ENCODE peak calls at places on chromosomes 7 and 10, in nine cellular contexts. One of them, this sample, is unnamed.

GRCh38 chr7:6642239-6642839 is 5.2 kb downstream of the ZNF316 start:
- DNase-seq in occipital lobe: no peak
- DNase-seq in tibial artery: peak
- DNase-seq in dermis blood vessel endothelial cell: no peak
- DNase-seq in NCI-H2171 treated with DMSO at 0.1 percent for 48 hours: no peak
- DNase-seq in HTR-8/SVneo: no peak
- DNase-seq in NCI-H748 treated with DMSO at 0.1 percent for 48 hours: no peak
- DNase-seq in naive thymus-derived CD8-positive, alpha-beta T cell: no peak
- DNase-seq in GM19239: no peak
- DNase-seq in this sample: no peak

GRCh38 chr7:130831817-130832481 is 97.9 kb upstream of the KLF14 start:
- DNase-seq in occipital lobe: no peak
- DNase-seq in tibial artery: no peak
- DNase-seq in dermis blood vessel endothelial cell: peak
- DNase-seq in NCI-H2171 treated with DMSO at 0.1 percent for 48 hours: peak
- DNase-seq in HTR-8/SVneo: peak
- DNase-seq in NCI-H748 treated with DMSO at 0.1 percent for 48 hours: peak
- DNase-seq in naive thymus-derived CD8-positive, alpha-beta T cell: no peak
- DNase-seq in GM19239: peak
- DNase-seq in this sample: no peak

GRCh38 chr7:1914321-1914720 is 244.2 kb downstream of the ELFN1 start:
- DNase-seq in occipital lobe: no peak
- DNase-seq in tibial artery: no peak
- DNase-seq in dermis blood vessel endothelial cell: no peak
- DNase-seq in NCI-H2171 treated with DMSO at 0.1 percent for 48 hours: no peak
- DNase-seq in HTR-8/SVneo: no peak
- DNase-seq in NCI-H748 treated with DMSO at 0.1 percent for 48 hours: no peak
- DNase-seq in naive thymus-derived CD8-positive, alpha-beta T cell: no peak
- DNase-seq in GM19239: no peak
- DNase-seq in this sample: no peak

GRCh38 chr7:46557295-46557711 is 636.2 kb upstream of the IGFBP3 start:
- DNase-seq in occipital lobe: no peak
- DNase-seq in tibial artery: no peak
- DNase-seq in dermis blood vessel endothelial cell: no peak
- DNase-seq in NCI-H2171 treated with DMSO at 0.1 percent for 48 hours: no peak
- DNase-seq in HTR-8/SVneo: no peak
- DNase-seq in NCI-H748 treated with DMSO at 0.1 percent for 48 hours: no peak
- DNase-seq in naive thymus-derived CD8-positive, alpha-beta T cell: no peak
- DNase-seq in GM19239: no peak
- DNase-seq in this sample: no peak

GRCh38 chr7:30503273-30504212 is 1.1 kb downstream of the GGCT start:
- DNase-seq in occipital lobe: no peak
- DNase-seq in tibial artery: no peak
- DNase-seq in dermis blood vessel endothelial cell: no peak
- DNase-seq in NCI-H2171 treated with DMSO at 0.1 percent for 48 hours: peak
- DNase-seq in HTR-8/SVneo: no peak
- DNase-seq in NCI-H748 treated with DMSO at 0.1 percent for 48 hours: no peak
- DNase-seq in naive thymus-derived CD8-positive, alpha-beta T cell: no peak
- DNase-seq in GM19239: no peak
- DNase-seq in this sample: no peak

GRCh38 chr7:9600974-9601373 is 1167.6 kb downstream of the NXPH1 start:
- DNase-seq in occipital lobe: no peak
- DNase-seq in tibial artery: no peak
- DNase-seq in dermis blood vessel endothelial cell: no peak
- DNase-seq in NCI-H2171 treated with DMSO at 0.1 percent for 48 hours: no peak
- DNase-seq in HTR-8/SVneo: no peak
- DNase-seq in NCI-H748 treated with DMSO at 0.1 percent for 48 hours: no peak
- DNase-seq in naive thymus-derived CD8-positive, alpha-beta T cell: no peak
- DNase-seq in GM19239: no peak
- DNase-seq in this sample: no peak

GRCh38 chr10:7519351-7519750 is 108.5 kb upstream of the SFMBT2 start:
- DNase-seq in occipital lobe: no peak
- DNase-seq in tibial artery: no peak
- DNase-seq in dermis blood vessel endothelial cell: no peak
- DNase-seq in NCI-H2171 treated with DMSO at 0.1 percent for 48 hours: no peak
- DNase-seq in HTR-8/SVneo: no peak
- DNase-seq in NCI-H748 treated with DMSO at 0.1 percent for 48 hours: no peak
- DNase-seq in naive thymus-derived CD8-positive, alpha-beta T cell: no peak
- DNase-seq in GM19239: no peak
- DNase-seq in this sample: no peak

GRCh38 chr10:82377608-82378007 is 502.6 kb downstream of the NRG3 start:
- DNase-seq in occipital lobe: no peak
- DNase-seq in tibial artery: no peak
- DNase-seq in dermis blood vessel endothelial cell: no peak
- DNase-seq in NCI-H2171 treated with DMSO at 0.1 percent for 48 hours: peak
- DNase-seq in HTR-8/SVneo: no peak
- DNase-seq in NCI-H748 treated with DMSO at 0.1 percent for 48 hours: peak
- DNase-seq in naive thymus-derived CD8-positive, alpha-beta T cell: no peak
- DNase-seq in GM19239: no peak
- DNase-seq in this sample: no peak

GRCh38 chr10:71765176-71765906 is 8.0 kb downstream of the VSIR start:
- DNase-seq in occipital lobe: no peak
- DNase-seq in tibial artery: peak
- DNase-seq in dermis blood vessel endothelial cell: no peak
- DNase-seq in NCI-H2171 treated with DMSO at 0.1 percent for 48 hours: no peak
- DNase-seq in HTR-8/SVneo: peak
- DNase-seq in NCI-H748 treated with DMSO at 0.1 percent for 48 hours: no peak
- DNase-seq in naive thymus-derived CD8-positive, alpha-beta T cell: no peak
- DNase-seq in GM19239: no peak
- DNase-seq in this sample: no peak

GRCh38 chr10:111379521-111379920 is 302.7 kb downstream of the ADRA2A start:
- DNase-seq in occipital lobe: no peak
- DNase-seq in tibial artery: no peak
- DNase-seq in dermis blood vessel endothelial cell: no peak
- DNase-seq in NCI-H2171 treated with DMSO at 0.1 percent for 48 hours: no peak
- DNase-seq in HTR-8/SVneo: no peak
- DNase-seq in NCI-H748 treated with DMSO at 0.1 percent for 48 hours: no peak
- DNase-seq in naive thymus-derived CD8-positive, alpha-beta T cell: no peak
- DNase-seq in GM19239: no peak
- DNase-seq in this sample: no peak

GRCh38 chr10:132309879-132310591 is 2.3 kb upstream of the STK32C start:
- DNase-seq in occipital lobe: no peak
- DNase-seq in tibial artery: peak
- DNase-seq in dermis blood vessel endothelial cell: no peak
- DNase-seq in NCI-H2171 treated with DMSO at 0.1 percent for 48 hours: no peak
- DNase-seq in HTR-8/SVneo: no peak
- DNase-seq in NCI-H748 treated with DMSO at 0.1 percent for 48 hours: no peak
- DNase-seq in naive thymus-derived CD8-positive, alpha-beta T cell: no peak
- DNase-seq in GM19239: no peak
- DNase-seq in this sample: peak

This sample was measured in lower leg skin.